ENCODE peak calls at places on chromosome 11, in seven cellular contexts. One of them, this sample, is unnamed.

GRCh38 chr11:47994417-47994816 is 14.1 kb downstream of the PTPRJ start:
- DNase-seq in suprapubic skin: no peak
- DNase-seq in prostate gland: no peak
- DNase-seq in breast epithelium: no peak
- DNase-seq in A549: no peak
- DNase-seq in right lobe of liver: no peak
- DNase-seq in tibial nerve: no peak
- DNase-seq in this sample: no peak

GRCh38 chr11:76524461-76524860 is 79.6 kb downstream of the EMSY start:
- DNase-seq in suprapubic skin: no peak
- DNase-seq in prostate gland: no peak
- DNase-seq in breast epithelium: no peak
- DNase-seq in A549: no peak
- DNase-seq in right lobe of liver: no peak
- DNase-seq in tibial nerve: no peak
- DNase-seq in this sample: no peak

GRCh38 chr11:11598243-11598642 is 23.6 kb downstream of the GALNT18 start:
- DNase-seq in suprapubic skin: no peak
- DNase-seq in prostate gland: no peak
- DNase-seq in breast epithelium: no peak
- DNase-seq in A549: no peak
- DNase-seq in right lobe of liver: no peak
- DNase-seq in tibial nerve: no peak
- DNase-seq in this sample: no peak

GRCh38 chr11:134437821-134438220 is 25.8 kb upstream of the B3GAT1 start:
- DNase-seq in suprapubic skin: no peak
- DNase-seq in prostate gland: no peak
- DNase-seq in breast epithelium: no peak
- DNase-seq in A549: no peak
- DNase-seq in right lobe of liver: no peak
- DNase-seq in tibial nerve: no peak
- DNase-seq in this sample: no peak

GRCh38 chr11:102367364-102367763 is 20.4 kb downstream of the BIRC2 start:
- DNase-seq in suprapubic skin: no peak
- DNase-seq in prostate gland: no peak
- DNase-seq in breast epithelium: no peak
- DNase-seq in A549: peak; percentile 10
- DNase-seq in right lobe of liver: no peak
- DNase-seq in tibial nerve: no peak
- DNase-seq in this sample: no peak

GRCh38 chr11:85663781-85664560 is 958 bp downstream of the CREBZF start:
- DNase-seq in suprapubic skin: peak; percentile 92
- DNase-seq in prostate gland: peak; percentile 84
- DNase-seq in breast epithelium: peak; percentile 77
- DNase-seq in A549: peak; percentile 52
- DNase-seq in right lobe of liver: peak; percentile 81
- DNase-seq in tibial nerve: peak; percentile 73
- DNase-seq in this sample: peak; percentile 81

GRCh38 chr11:47726878-47727514 is 11.8 kb upstream of the AGBL2 start:
- DNase-seq in suprapubic skin: no peak
- DNase-seq in prostate gland: no peak
- DNase-seq in breast epithelium: no peak
- DNase-seq in A549: no peak
- DNase-seq in right lobe of liver: peak; percentile 72
- DNase-seq in tibial nerve: no peak
- DNase-seq in this sample: no peak

GRCh38 chr11:131688056-131688693 is 317.8 kb downstream of the NTM start:
- DNase-seq in suprapubic skin: no peak
- DNase-seq in prostate gland: no peak
- DNase-seq in breast epithelium: no peak
- DNase-seq in A549: peak; percentile 59
- DNase-seq in right lobe of liver: no peak
- DNase-seq in tibial nerve: peak; percentile 36
- DNase-seq in this sample: no peak

GRCh38 chr11:85965202-85965601 is 103.7 kb downstream of the PICALM start:
- DNase-seq in suprapubic skin: no peak
- DNase-seq in prostate gland: no peak
- DNase-seq in breast epithelium: no peak
- DNase-seq in A549: no peak
- DNase-seq in right lobe of liver: no peak
- DNase-seq in tibial nerve: no peak
- DNase-seq in this sample: no peak

GRCh38 chr11:59216654-59217640 is 4.2 kb upstream of the MPEG1 start:
- DNase-seq in suprapubic skin: no peak
- DNase-seq in prostate gland: no peak
- DNase-seq in breast epithelium: peak; percentile 37
- DNase-seq in A549: no peak
- DNase-seq in right lobe of liver: no peak
- DNase-seq in tibial nerve: peak; percentile 89
- DNase-seq in this sample: no peak

GRCh38 chr11:1574256-1575242 is 2.5 kb upstream of the DUSP8 start:
- DNase-seq in suprapubic skin: no peak
- DNase-seq in prostate gland: peak; percentile 46
- DNase-seq in breast epithelium: peak; percentile 36
- DNase-seq in A549: peak; percentile 68
- DNase-seq in right lobe of liver: no peak
- DNase-seq in tibial nerve: no peak
- DNase-seq in this sample: no peak

GRCh38 chr11:12793506-12793905 is 119.3 kb downstream of the TEAD1 start:
- DNase-seq in suprapubic skin: no peak
- DNase-seq in prostate gland: no peak
- DNase-seq in breast epithelium: no peak
- DNase-seq in A549: no peak
- DNase-seq in right lobe of liver: no peak
- DNase-seq in tibial nerve: no peak
- DNase-seq in this sample: no peak

GRCh38 chr11:19646921-19647320 is 65.7 kb upstream of the NAV2 start:
- DNase-seq in suprapubic skin: no peak
- DNase-seq in prostate gland: no peak
- DNase-seq in breast epithelium: peak; percentile 74
- DNase-seq in A549: no peak
- DNase-seq in right lobe of liver: no peak
- DNase-seq in tibial nerve: peak; percentile 48
- DNase-seq in this sample: peak; percentile 61

GRCh38 chr11:78564037-78564888 is 10.4 kb downstream of the NARS2 start:
- DNase-seq in suprapubic skin: no peak
- DNase-seq in prostate gland: peak; percentile 68
- DNase-seq in breast epithelium: no peak
- DNase-seq in A549: peak; percentile 28
- DNase-seq in right lobe of liver: no peak
- DNase-seq in tibial nerve: peak; percentile 91
- DNase-seq in this sample: no peak

GRCh38 chr11:60084866-60085265 is 3.6 kb upstream of the MS4A2 start:
- DNase-seq in suprapubic skin: no peak
- DNase-seq in prostate gland: peak; percentile 17
- DNase-seq in breast epithelium: no peak
- DNase-seq in A549: no peak
- DNase-seq in right lobe of liver: no peak
- DNase-seq in tibial nerve: no peak
- DNase-seq in this sample: no peak

GRCh38 chr11:63535734-63536133 is 874 bp upstream of the PLAAT4 start:
- DNase-seq in suprapubic skin: no peak
- DNase-seq in prostate gland: no peak
- DNase-seq in breast epithelium: no peak
- DNase-seq in A549: no peak
- DNase-seq in right lobe of liver: no peak
- DNase-seq in tibial nerve: no peak
- DNase-seq in this sample: peak; percentile 56

GRCh38 chr11:57640068-57640800 is 9.5 kb downstream of the YPEL4 start:
- DNase-seq in suprapubic skin: no peak
- DNase-seq in prostate gland: no peak
- DNase-seq in breast epithelium: no peak
- DNase-seq in A549: no peak
- DNase-seq in right lobe of liver: no peak
- DNase-seq in tibial nerve: no peak
- DNase-seq in this sample: no peak

GRCh38 chr11:125445731-125446130 is 50.3 kb downstream of the FEZ1 start:
- DNase-seq in suprapubic skin: peak; percentile 75
- DNase-seq in prostate gland: no peak
- DNase-seq in breast epithelium: no peak
- DNase-seq in A549: no peak
- DNase-seq in right lobe of liver: no peak
- DNase-seq in tibial nerve: no peak
- DNase-seq in this sample: no peak

GRCh38 chr11:115161876-115162275 is 342.3 kb downstream of the CADM1 start:
- DNase-seq in suprapubic skin: no peak
- DNase-seq in prostate gland: no peak
- DNase-seq in breast epithelium: no peak
- DNase-seq in A549: no peak
- DNase-seq in right lobe of liver: no peak
- DNase-seq in tibial nerve: no peak
- DNase-seq in this sample: no peak

GRCh38 chr11:26839911-26840705 is 118.2 kb upstream of the SLC5A12 start:
- DNase-seq in suprapubic skin: no peak
- DNase-seq in prostate gland: no peak
- DNase-seq in breast epithelium: no peak
- DNase-seq in A549: no peak
- DNase-seq in right lobe of liver: no peak
- DNase-seq in tibial nerve: no peak
- DNase-seq in this sample: no peak

GRCh38 chr11:101254037-101254436 is 124.4 kb upstream of the PGR start:
- DNase-seq in suprapubic skin: no peak
- DNase-seq in prostate gland: no peak
- DNase-seq in breast epithelium: no peak
- DNase-seq in A549: no peak
- DNase-seq in right lobe of liver: no peak
- DNase-seq in tibial nerve: no peak
- DNase-seq in this sample: no peak
- TF ChIP-seq POLR2A in suprapubic skin: no peak
- TF ChIP-seq POLR2A in prostate gland: no peak
- TF ChIP-seq POLR2A in breast epithelium: no peak
- TF ChIP-seq POLR2A in A549: no peak
- TF ChIP-seq POLR2A in right lobe of liver: no peak
- TF ChIP-seq POLR2A in tibial nerve: no peak
- TF ChIP-seq POLR2A in this sample: no peak

GRCh38 chr11:66045177-66045639 is 3.8 kb downstream of the GAL3ST3 start:
- DNase-seq in suprapubic skin: no peak
- DNase-seq in prostate gland: peak; percentile 61
- DNase-seq in breast epithelium: peak; percentile 50
- DNase-seq in A549: peak; percentile 95
- DNase-seq in right lobe of liver: peak; percentile 77
- DNase-seq in tibial nerve: peak; percentile 64
- DNase-seq in this sample: peak; percentile 92
- H3K4me3 ChIP-seq in suprapubic skin: no peak overlapping the region
- H3K4me3 ChIP-seq in prostate gland: no peak overlapping the region
- H3K4me3 ChIP-seq in breast epithelium: no peak overlapping the region
- H3K4me3 ChIP-seq in A549: no peak overlapping the region
- H3K4me3 ChIP-seq in right lobe of liver: no peak overlapping the region
- H3K4me3 ChIP-seq in tibial nerve: no peak overlapping the region
- H3K4me3 ChIP-seq in this sample: no peak overlapping the region

GRCh38 chr11:65896009-65896999 is 3.9 kb downstream of the FOSL1 start:
- DNase-seq in suprapubic skin: no peak
- DNase-seq in prostate gland: no peak
- DNase-seq in breast epithelium: no peak
- DNase-seq in A549: no peak
- DNase-seq in right lobe of liver: no peak
- DNase-seq in tibial nerve: no peak
- DNase-seq in this sample: no peak
- TF ChIP-seq POLR2A in suprapubic skin: no peak
- TF ChIP-seq POLR2A in prostate gland: no peak
- TF ChIP-seq POLR2A in breast epithelium: no peak
- TF ChIP-seq POLR2A in A549: no peak
- TF ChIP-seq POLR2A in right lobe of liver: no peak
- TF ChIP-seq POLR2A in tibial nerve: no peak
- TF ChIP-seq POLR2A in this sample: no peak

DNA sequence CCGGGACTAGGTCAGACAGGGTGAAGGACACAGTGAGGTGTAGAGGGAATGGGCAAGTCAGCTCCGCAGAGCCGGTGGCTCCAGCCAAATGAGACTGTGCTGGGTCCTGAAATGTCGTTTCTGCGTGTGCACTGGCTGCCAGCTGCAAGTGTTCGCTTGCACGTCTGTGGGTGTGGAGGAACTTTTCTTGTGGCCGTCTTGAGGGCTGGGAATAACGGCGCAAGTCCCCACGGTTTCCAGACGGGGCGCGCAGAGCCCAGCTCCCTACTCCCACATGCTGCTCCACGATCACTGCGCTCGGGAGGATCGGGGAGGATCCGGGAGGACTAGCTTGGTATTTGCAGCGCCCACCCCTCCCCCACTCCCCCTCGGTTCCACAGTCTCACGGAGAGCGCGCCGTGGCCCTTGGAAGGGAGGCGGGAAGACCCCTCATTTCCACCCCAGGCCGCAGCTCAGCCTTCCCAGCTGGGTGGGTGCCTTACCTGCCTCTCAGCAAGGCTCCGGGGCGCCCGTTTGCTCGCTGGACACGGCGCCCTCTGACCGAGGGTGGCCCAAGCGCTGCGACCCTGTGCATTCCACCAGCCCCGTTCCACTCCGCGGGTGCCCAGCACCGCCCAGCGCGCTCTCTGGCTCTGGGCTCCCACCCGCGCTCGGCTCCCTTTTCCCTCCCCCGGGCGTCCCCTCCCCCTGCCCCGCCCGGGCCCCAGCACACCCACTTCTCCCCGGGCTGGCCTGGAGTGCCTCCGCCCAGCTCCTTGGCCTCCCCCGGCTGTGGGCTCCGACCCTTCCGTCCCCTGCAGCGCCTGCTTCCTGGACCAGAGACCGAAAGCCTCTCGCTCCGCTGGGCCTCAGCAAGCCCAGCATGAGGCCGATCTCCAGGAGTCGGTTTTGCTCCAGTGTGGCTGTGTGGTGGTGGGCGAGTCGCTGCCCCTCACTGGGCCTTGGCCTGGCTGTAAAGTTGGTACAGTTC is at the start of gene KCNE3:
- DNase-seq in suprapubic skin: no peak
- DNase-seq in prostate gland: no peak
- DNase-seq in breast epithelium: no peak
- DNase-seq in A549: no peak
- DNase-seq in right lobe of liver: peak; percentile 58
- DNase-seq in tibial nerve: no peak
- DNase-seq in this sample: peak; percentile 88
- H3K4me3 ChIP-seq in suprapubic skin: peak within 1 kb of the TSS; percentile 54
- H3K4me3 ChIP-seq in prostate gland: peak within 1 kb of the TSS; percentile 57
- H3K4me3 ChIP-seq in breast epithelium: peak within 1 kb of the TSS; percentile 71
- H3K4me3 ChIP-seq in A549: no peak within 1 kb of the TSS
- H3K4me3 ChIP-seq in right lobe of liver: peak within 1 kb of the TSS; percentile 55
- H3K4me3 ChIP-seq in tibial nerve: peak within 1 kb of the TSS; percentile 39
- H3K4me3 ChIP-seq in this sample: peak within 1 kb of the TSS; percentile 13

GRCh38 chr11:390175-390574 is 3.8 kb upstream of the PKP3 start:
- DNase-seq in suprapubic skin: no peak
- DNase-seq in prostate gland: no peak
- DNase-seq in breast epithelium: no peak
- DNase-seq in A549: no peak
- DNase-seq in right lobe of liver: no peak
- DNase-seq in tibial nerve: no peak
- DNase-seq in this sample: no peak
- TF ChIP-seq POLR2A in suprapubic skin: no peak
- TF ChIP-seq POLR2A in prostate gland: no peak
- TF ChIP-seq POLR2A in breast epithelium: no peak
- TF ChIP-seq POLR2A in A549: no peak
- TF ChIP-seq POLR2A in right lobe of liver: no peak
- TF ChIP-seq POLR2A in tibial nerve: no peak
- TF ChIP-seq POLR2A in this sample: no peak

DNA sequence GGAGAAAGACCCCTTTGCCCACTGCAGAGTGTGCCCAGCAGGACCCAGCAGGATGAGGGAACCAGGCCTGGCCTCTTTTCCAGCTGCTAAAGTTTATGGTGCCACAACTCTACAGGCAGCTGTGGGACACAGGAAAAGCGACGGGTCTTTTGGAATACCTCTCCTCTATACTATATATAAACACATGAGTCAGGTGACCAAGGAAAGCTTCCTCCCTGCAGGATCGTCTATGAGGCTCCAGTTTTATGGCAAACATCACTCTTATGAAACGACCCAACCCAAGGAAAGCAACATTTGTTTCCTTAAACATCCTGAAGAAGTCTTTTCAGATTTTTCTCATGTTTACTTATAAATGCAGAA is 102.8 kb upstream of the AKIP1 start:
- DNase-seq in suprapubic skin: peak; percentile 49
- DNase-seq in prostate gland: no peak
- DNase-seq in breast epithelium: no peak
- DNase-seq in A549: no peak
- DNase-seq in right lobe of liver: no peak
- DNase-seq in tibial nerve: no peak
- DNase-seq in this sample: no peak
- H3K4me3 ChIP-seq in suprapubic skin: peak overlapping the region; percentile 59
- H3K4me3 ChIP-seq in prostate gland: peak overlapping the region; percentile 4
- H3K4me3 ChIP-seq in breast epithelium: peak overlapping the region; percentile 73
- H3K4me3 ChIP-seq in A549: no peak overlapping the region
- H3K4me3 ChIP-seq in right lobe of liver: no peak overlapping the region
- H3K4me3 ChIP-seq in tibial nerve: no peak overlapping the region
- H3K4me3 ChIP-seq in this sample: no peak overlapping the region